ENCODE peak calls at places on chromosomes 11 and 22, in seven cellular contexts. K is tibial artery, Q is body of pancreas, I is aorta, R is heart right ventricle, S is fibroblast of lung, F is HCT116. C is an unnamed sample.

GRCh38 chr11:117654281-117654680 is 142.7 kb downstream of the DSCAML1 start:
- DNase-seq in K (no peak), Q (no peak), I (no peak), R (no peak), S (no peak), F (no peak), C (no peak)

GRCh38 chr11:83027794-83028193 is 43.9 kb downstream of the RAB30 start:
- DNase-seq in K (no peak), Q (no peak), I (no peak), R (no peak), S (no peak), F (no peak), C (no peak)

GRCh38 chr11:129946965-129947364 is 51.6 kb upstream of the NFRKB start:
- DNase-seq in K (no peak), Q (no peak), I (no peak), R (no peak), S (no peak), F (no peak), C (no peak)

GRCh38 chr11:4190098-4190497 is 95.5 kb downstream of the RRM1 start:
- DNase-seq in K (no peak), Q (no peak), I (no peak), R (no peak), S (no peak), F (no peak), C (no peak)

GRCh38 chr11:72736452-72737069 is 15.6 kb downstream of the ARAP1 start:
- DNase-seq in K (no peak), Q (no peak), I (peak; percentile 90), R (no peak), S (peak; percentile 31), F (peak; percentile 26), C (no peak)

GRCh38 chr22:49915610-49916009 is 2.6 kb downstream of the ALG12 start:
- DNase-seq in K (no peak), Q (no peak), I (no peak), R (no peak), S (no peak), F (no peak), C (no peak)

GRCh38 chr11:134765565-134765964 is 353.5 kb upstream of the B3GAT1 start:
- DNase-seq in K (no peak), Q (no peak), I (no peak), R (no peak), S (no peak), F (no peak), C (no peak)

GRCh38 chr22:31585161-31585859 is 76.7 kb downstream of the PISD start:
- DNase-seq in K (no peak), Q (no peak), I (no peak), R (no peak), S (peak; percentile 33), F (no peak), C (no peak)

GRCh38 chr22:30542811-30543188 is 3.7 kb downstream of the SEC14L6 start:
- DNase-seq in K (no peak), Q (no peak), I (no peak), R (no peak), S (no peak), F (no peak), C (no peak)

GRCh38 chr22:30546616-30547015 is at the start of gene SEC14L6:
- DNase-seq in K (no peak), Q (no peak), I (no peak), R (no peak), S (no peak), F (no peak), C (no peak)

GRCh38 chr22:30539368-30539767 is 7.2 kb downstream of the SEC14L6 start:
- DNase-seq in K (no peak), Q (no peak), I (no peak), R (no peak), S (no peak), F (no peak), C (no peak)

GRCh38 chr22:30538280-30538679 is 8.3 kb downstream of the SEC14L6 start:
- DNase-seq in K (no peak), Q (no peak), I (no peak), R (no peak), S (peak; percentile 35), F (no peak), C (no peak)

GRCh38 chr22:30541979-30542810 is 4.3 kb downstream of the SEC14L6 start:
- DNase-seq in K (no peak), Q (peak; percentile 28), I (no peak), R (no peak), S (peak; percentile 28), F (no peak), C (no peak)
- H3K27ac ChIP-seq in K (no peak overlapping the region), Q (peak overlapping the region; percentile 47), I (no peak overlapping the region), R (no peak overlapping the region), S (no peak overlapping the region), F (no peak overlapping the region), C (no peak overlapping the region)

GRCh38 chr11:47003180-47003877 is 66.8 kb downstream of the CSTPP1 start:
- DNase-seq in K (no peak), Q (no peak), I (no peak), R (no peak), S (no peak), F (no peak), C (no peak)
- H3K27ac ChIP-seq in K (no peak overlapping the region), Q (no peak overlapping the region), I (no peak overlapping the region), R (no peak overlapping the region), S (no peak overlapping the region), F (no peak overlapping the region), C (peak overlapping the region; percentile 46)

GRCh38 chr11:56688554-56688953 is 10.3 kb upstream of the OR9G1 start:
- DNase-seq in K (no peak), Q (no peak), I (no peak), R (no peak), S (no peak), F (no peak), C (no peak)
- H3K27ac ChIP-seq in K (no peak overlapping the region), Q (no peak overlapping the region), I (no peak overlapping the region), R (no peak overlapping the region), S (no peak overlapping the region), F (no peak overlapping the region), C (no peak overlapping the region)

GRCh38 chr11:67466367-67466766 is 2.7 kb downstream of the TMEM134 start:
- DNase-seq in K (no peak), Q (peak; percentile 39), I (no peak), R (no peak), S (no peak), F (no peak), C (no peak)
- H3K27ac ChIP-seq in K (peak overlapping the region; percentile 20), Q (no peak overlapping the region), I (no peak overlapping the region), R (no peak overlapping the region), S (no peak overlapping the region), F (peak overlapping the region; percentile 98), C (no peak overlapping the region)

GRCh38 chr11:5690216-5690615 is 626 bp downstream of the TRIM22 start:
- DNase-seq in K (no peak), Q (no peak), I (no peak), R (no peak), S (peak; percentile 36), F (no peak), C (no peak)
- H3K27ac ChIP-seq in K (peak overlapping the region; percentile 82), Q (peak overlapping the region; percentile 39), I (peak overlapping the region; percentile 98), R (peak overlapping the region; percentile 77), S (peak overlapping the region; percentile 88), F (no peak overlapping the region), C (peak overlapping the region; percentile 69)

GRCh38 chr22:43235445-43236400 is 48.8 kb upstream of the TTLL12 start:
- DNase-seq in K (no peak), Q (no peak), I (no peak), R (no peak), S (no peak), F (no peak), C (no peak)
- H3K27ac ChIP-seq in K (no peak overlapping the region), Q (no peak overlapping the region), I (no peak overlapping the region), R (no peak overlapping the region), S (no peak overlapping the region), F (no peak overlapping the region), C (no peak overlapping the region)

GRCh38 chr22:32853662-32854061 is 52.2 kb downstream of the TIMP3 start:
- DNase-seq in K (no peak), Q (no peak), I (no peak), R (no peak), S (no peak), F (no peak), C (no peak)

GRCh38 chr22:32854351-32854804 is 52.9 kb downstream of the TIMP3 start:
- DNase-seq in K (no peak), Q (no peak), I (no peak), R (peak; percentile 44), S (peak; percentile 81), F (no peak), C (no peak)

GRCh38 chr22:32850591-32851517 is 49.3 kb downstream of the TIMP3 start:
- DNase-seq in K (peak; percentile 96), Q (no peak), I (peak; percentile 90), R (peak; percentile 80), S (no peak), F (no peak), C (no peak)

GRCh38 chr22:32850157-32850556 is 48.7 kb downstream of the TIMP3 start:
- DNase-seq in K (no peak), Q (no peak), I (no peak), R (no peak), S (no peak), F (no peak), C (no peak)

GRCh38 chr22:32852346-32853251 is 51.1 kb downstream of the TIMP3 start:
- DNase-seq in K (peak; percentile 94), Q (no peak), I (no peak), R (peak; percentile 76), S (no peak), F (no peak), C (no peak)
- H3K27ac ChIP-seq in K (peak overlapping the region; percentile 96), Q (no peak overlapping the region), I (peak overlapping the region; percentile 89), R (peak overlapping the region; percentile 74), S (no peak overlapping the region), F (no peak overlapping the region), C (peak overlapping the region; percentile 19)

GRCh38 chr11:36105743-36106581 is 162.1 kb downstream of the LDLRAD3 start:
- DNase-seq in K (no peak), Q (no peak), I (no peak), R (no peak), S (no peak), F (no peak), C (no peak)

GRCh38 chr11:36110698-36111410 is 167.0 kb downstream of the LDLRAD3 start:
- DNase-seq in K (no peak), Q (no peak), I (no peak), R (no peak), S (no peak), F (no peak), C (no peak)

GRCh38 chr11:36109850-36110606 is 166.2 kb downstream of the LDLRAD3 start:
- DNase-seq in K (no peak), Q (no peak), I (no peak), R (no peak), S (peak; percentile 55), F (no peak), C (no peak)

GRCh38 chr11:36108812-36109498 is 165.1 kb downstream of the LDLRAD3 start:
- DNase-seq in K (no peak), Q (no peak), I (no peak), R (peak; percentile 18), S (no peak), F (no peak), C (no peak)

GRCh38 chr11:36109499-36109849 is 165.6 kb downstream of the LDLRAD3 start:
- DNase-seq in K (no peak), Q (no peak), I (no peak), R (no peak), S (no peak), F (no peak), C (no peak)
- H3K27ac ChIP-seq in K (no peak overlapping the region), Q (no peak overlapping the region), I (no peak overlapping the region), R (no peak overlapping the region), S (no peak overlapping the region), F (no peak overlapping the region), C (peak overlapping the region; percentile 18)

C was measured in caudate nucleus.